ENCODE peak calls at places on chromosomes 13 and 19, in eight cellular contexts. K is HuH-7; W is ureter; B is stimulated activated CD4-positive, alpha-beta T cell treated with anti-CD3 and anti-CD28 coated beads, Interleukin-15, amount 100 ng/mL, for 1 hour; M is astrocyte; U is AG20443; A is thoracic aorta; I is left ventricle myocardium inferior. H is an unnamed sample.

GRCh38 chr19:44512326-44513298 is 12.3 kb upstream of the ZNF180 start:
- DNase-seq in K (peak), W (no peak), B (no peak), M (peak), U (peak), A (no peak), I (no peak), H (no peak)

GRCh38 chr19:33450689-33451088 is 70.9 kb downstream of the PEPD start:
- DNase-seq in K (no peak), W (no peak), B (no peak), M (no peak), U (no peak), A (no peak), I (no peak), H (peak)

GRCh38 chr19:10979950-10980349 is 19.1 kb downstream of the SMARCA4 start:
- DNase-seq in K (no peak), W (no peak), B (no peak), M (no peak), U (no peak), A (no peak), I (no peak), H (no peak)

GRCh38 chr19:48777139-48777538 is 21.8 kb downstream of the FGF21 start:
- DNase-seq in K (no peak), W (no peak), B (no peak), M (no peak), U (no peak), A (no peak), I (no peak), H (no peak)

GRCh38 chr19:29812080-29812880 is 489 bp downstream of the CCNE1 start:
- DNase-seq in K (no peak), W (no peak), B (no peak), M (no peak), U (peak), A (no peak), I (peak), H (no peak)

GRCh38 chr13:49838989-49839388 is 46.5 kb upstream of the KPNA3 start:
- DNase-seq in K (no peak), W (no peak), B (no peak), M (no peak), U (no peak), A (no peak), I (no peak), H (no peak)

GRCh38 chr19:38656171-38656981 is 8.9 kb downstream of the ACTN4 start:
- DNase-seq in K (no peak), W (no peak), B (no peak), M (peak), U (no peak), A (no peak), I (no peak), H (no peak)

GRCh38 chr19:10603873-10604459 is 16.9 kb upstream of the AP1M2 start:
- DNase-seq in K (no peak), W (peak), B (no peak), M (no peak), U (no peak), A (no peak), I (no peak), H (no peak)

GRCh38 chr19:18841400-18841799 is 9.6 kb downstream of the UPF1 start:
- DNase-seq in K (no peak), W (no peak), B (no peak), M (no peak), U (no peak), A (no peak), I (no peak), H (no peak)

GRCh38 chr19:7004313-7004931 is 16.8 kb downstream of the MBD3L2B start:
- DNase-seq in K (peak), W (no peak), B (no peak), M (no peak), U (peak), A (no peak), I (no peak), H (no peak)

GRCh38 chr19:4817467-4818277 is 13.8 kb downstream of the TICAM1 start:
- DNase-seq in K (no peak), W (no peak), B (no peak), M (no peak), U (no peak), A (no peak), I (peak), H (no peak)

GRCh38 chr13:109764045-109764444 is 22.3 kb downstream of the IRS2 start:
- DNase-seq in K (no peak), W (no peak), B (no peak), M (no peak), U (no peak), A (no peak), I (no peak), H (no peak)

GRCh38 chr13:26308250-26308649 is 54.3 kb downstream of the CDK8 start:
- DNase-seq in K (no peak), W (no peak), B (no peak), M (no peak), U (no peak), A (no peak), I (no peak), H (no peak)

GRCh38 chr19:58569191-58569942 is 3.8 kb downstream of the MZF1 start:
- DNase-seq in K (no peak), W (no peak), B (no peak), M (no peak), U (no peak), A (no peak), I (no peak), H (no peak)

GRCh38 chr19:41449079-41449864 is 6.3 kb downstream of the ERICH4 start:
- DNase-seq in K (peak), W (peak), B (peak), M (peak), U (peak), A (peak), I (peak), H (no peak)

GRCh38 chr19:6588508-6589345 is 2.2 kb downstream of the CD70 start:
- DNase-seq in K (no peak), W (no peak), B (no peak), M (no peak), U (no peak), A (no peak), I (no peak), H (no peak)

GRCh38 chr13:29073762-29074161 is 253.6 kb downstream of the MTUS2 start:
- DNase-seq in K (no peak), W (no peak), B (no peak), M (no peak), U (no peak), A (no peak), I (no peak), H (no peak)

GRCh38 chr19:19420570-19421301 is 15.3 kb downstream of the GATAD2A start:
- DNase-seq in K (no peak), W (no peak), B (no peak), M (peak), U (no peak), A (no peak), I (no peak), H (no peak)

GRCh38 chr13:45374917-45375316 is 33.9 kb upstream of the TPT1 start:
- DNase-seq in K (no peak), W (no peak), B (no peak), M (peak), U (peak), A (no peak), I (no peak), H (no peak)

GRCh38 chr13:26325876-26326275 is 71.9 kb downstream of the CDK8 start:
- DNase-seq in K (no peak), W (no peak), B (no peak), M (peak), U (no peak), A (no peak), I (no peak), H (no peak)

GRCh38 chr19:42196011-42197001 is 21.2 kb downstream of the DEDD2 start:
- DNase-seq in K (no peak), W (no peak), B (no peak), M (no peak), U (no peak), A (no peak), I (no peak), H (no peak)

GRCh38 chr19:1183543-1184172 is 9.6 kb upstream of the SBNO2 start:
- DNase-seq in K (no peak), W (no peak), B (no peak), M (no peak), U (no peak), A (no peak), I (no peak), H (peak)

GRCh38 chr19:41323023-41323422 is 13.1 kb downstream of the CCDC97 start:
- DNase-seq in K (no peak), W (no peak), B (no peak), M (peak), U (peak), A (no peak), I (peak), H (no peak)

GRCh38 chr19:42553292-42554045 is 25.2 kb upstream of the CEACAM1 start:
- DNase-seq in K (no peak), W (peak), B (no peak), M (peak), U (peak), A (no peak), I (peak), H (no peak)

GRCh38 chr19:4897146-4897545 is 5.5 kb downstream of the ARRDC5 start:
- DNase-seq in K (no peak), W (no peak), B (no peak), M (no peak), U (no peak), A (no peak), I (no peak), H (no peak)

GRCh38 chr19:54665530-54665929 is 2.7 kb downstream of the LILRB4 start:
- DNase-seq in K (no peak), W (no peak), B (no peak), M (no peak), U (no peak), A (no peak), I (no peak), H (no peak)

GRCh38 chr19:39110263-39110967 is 15.2 kb upstream of the PAK4 start:
- DNase-seq in K (peak), W (no peak), B (peak), M (no peak), U (peak), A (no peak), I (peak), H (no peak)

GRCh38 chr19:45768644-45769053 is 403 bp downstream of the SIX5 start:
- DNase-seq in K (no peak), W (peak), B (no peak), M (no peak), U (no peak), A (no peak), I (peak), H (no peak)

GRCh38 chr19:3743486-3743885 is 18.0 kb downstream of the APBA3 start:
- DNase-seq in K (peak), W (no peak), B (no peak), M (no peak), U (no peak), A (no peak), I (no peak), H (no peak)

GRCh38 chr13:110294146-110294545 is 12.8 kb downstream of the COL4A1 start:
- DNase-seq in K (no peak), W (no peak), B (no peak), M (no peak), U (peak), A (no peak), I (no peak), H (no peak)

GRCh38 chr19:34359954-34360315 is 5.1 kb upstream of the GPI start:
- DNase-seq in K (no peak), W (no peak), B (no peak), M (no peak), U (no peak), A (no peak), I (no peak), H (no peak)

GRCh38 chr13:72384879-72385278 is 342.6 kb downstream of the MZT1 start:
- DNase-seq in K (no peak), W (no peak), B (no peak), M (peak), U (peak), A (no peak), I (no peak), H (no peak)

GRCh38 chr19:5927439-5927821 is 13.4 kb downstream of the CAPS start:
- DNase-seq in K (no peak), W (no peak), B (no peak), M (no peak), U (no peak), A (no peak), I (no peak), H (no peak)